ENCODE peak calls at places on chromosomes 4 and X, in nine cellular contexts. One of them, this sample, is unnamed.

GRCh38 chr4:181308476-181309170 is 934.6 kb upstream of the TENM3 start:
- DNase-seq in stomach: peak; percentile 26
- DNase-seq in suprapubic skin: no peak
- DNase-seq in lower leg skin: no peak
- DNase-seq in body of pancreas: no peak
- DNase-seq in right lobe of liver: no peak
- DNase-seq in HepG2: no peak
- DNase-seq in tibial nerve: no peak
- DNase-seq in sigmoid colon: no peak
- DNase-seq in this sample: no peak

GRCh38 chr4:60944070-60944469 is 256.1 kb upstream of the ADGRL3 start:
- DNase-seq in suprapubic skin: no peak
- DNase-seq in stomach: no peak
- DNase-seq in tibial nerve: no peak
- DNase-seq in lower leg skin: no peak
- DNase-seq in sigmoid colon: no peak
- DNase-seq in body of pancreas: no peak
- DNase-seq in right lobe of liver: no peak
- DNase-seq in HepG2: peak; percentile 24
- DNase-seq in this sample: no peak

GRCh38 chr4:32172086-32172485 is 1451.9 kb downstream of the PCDH7 start:
- DNase-seq in tibial nerve: no peak
- DNase-seq in suprapubic skin: no peak
- DNase-seq in stomach: no peak
- DNase-seq in HepG2: no peak
- DNase-seq in right lobe of liver: no peak
- DNase-seq in sigmoid colon: no peak
- DNase-seq in lower leg skin: no peak
- DNase-seq in body of pancreas: no peak
- DNase-seq in this sample: no peak

GRCh38 chr4:2977116-2978097 is 14.0 kb downstream of the GRK4 start:
- DNase-seq in body of pancreas: no peak
- DNase-seq in HepG2: peak; percentile 23
- DNase-seq in right lobe of liver: no peak
- DNase-seq in tibial nerve: no peak
- DNase-seq in sigmoid colon: no peak
- DNase-seq in suprapubic skin: no peak
- DNase-seq in stomach: no peak
- DNase-seq in lower leg skin: no peak
- DNase-seq in this sample: no peak

GRCh38 chr4:70838400-70838971 is 1.2 kb downstream of the GRSF1 start:
- DNase-seq in lower leg skin: no peak
- DNase-seq in suprapubic skin: no peak
- DNase-seq in sigmoid colon: no peak
- DNase-seq in body of pancreas: no peak
- DNase-seq in right lobe of liver: no peak
- DNase-seq in tibial nerve: no peak
- DNase-seq in stomach: no peak
- DNase-seq in HepG2: no peak
- DNase-seq in this sample: peak; percentile 40

GRCh38 chrX:137313627-137314026 is 252.3 kb upstream of the ZIC3 start:
- DNase-seq in lower leg skin: no peak
- DNase-seq in stomach: no peak
- DNase-seq in body of pancreas: no peak
- DNase-seq in suprapubic skin: no peak
- DNase-seq in tibial nerve: no peak
- DNase-seq in HepG2: no peak
- DNase-seq in sigmoid colon: no peak
- DNase-seq in right lobe of liver: no peak
- DNase-seq in this sample: no peak

GRCh38 chrX:35890699-35891098 is 28.8 kb upstream of the CFAP47 start:
- DNase-seq in suprapubic skin: no peak
- DNase-seq in lower leg skin: peak; percentile 13
- DNase-seq in stomach: peak; percentile 48
- DNase-seq in right lobe of liver: no peak
- DNase-seq in sigmoid colon: no peak
- DNase-seq in HepG2: peak; percentile 46
- DNase-seq in body of pancreas: peak; percentile 71
- DNase-seq in tibial nerve: no peak
- DNase-seq in this sample: peak; percentile 65

GRCh38 chr4:7192252-7193039 is at the start of gene SORCS2:
- DNase-seq in sigmoid colon: peak; percentile 83
- DNase-seq in suprapubic skin: no peak
- DNase-seq in stomach: peak; percentile 67
- DNase-seq in HepG2: peak; percentile 12
- DNase-seq in tibial nerve: peak; percentile 42
- DNase-seq in lower leg skin: no peak
- DNase-seq in body of pancreas: peak; percentile 61
- DNase-seq in right lobe of liver: peak; percentile 78
- DNase-seq in this sample: peak; percentile 39

GRCh38 chr4:146435962-146436361 is 85.8 kb downstream of the SLC10A7 start:
- DNase-seq in right lobe of liver: no peak
- DNase-seq in sigmoid colon: no peak
- DNase-seq in HepG2: no peak
- DNase-seq in tibial nerve: no peak
- DNase-seq in stomach: no peak
- DNase-seq in suprapubic skin: no peak
- DNase-seq in body of pancreas: no peak
- DNase-seq in lower leg skin: no peak
- DNase-seq in this sample: no peak

GRCh38 chrX:148661035-148661434 is 160.6 kb downstream of the AFF2 start:
- DNase-seq in body of pancreas: no peak
- DNase-seq in tibial nerve: no peak
- DNase-seq in sigmoid colon: no peak
- DNase-seq in suprapubic skin: no peak
- DNase-seq in stomach: no peak
- DNase-seq in right lobe of liver: no peak
- DNase-seq in HepG2: no peak
- DNase-seq in lower leg skin: no peak
- DNase-seq in this sample: peak; percentile 1

GRCh38 chr4:2059726-2060577 is 825 bp downstream of the NAT8L start:
- DNase-seq in suprapubic skin: no peak
- DNase-seq in lower leg skin: no peak
- DNase-seq in tibial nerve: no peak
- DNase-seq in body of pancreas: no peak
- DNase-seq in right lobe of liver: peak; percentile 18
- DNase-seq in sigmoid colon: no peak
- DNase-seq in HepG2: no peak
- DNase-seq in stomach: no peak
- DNase-seq in this sample: no peak

GRCh38 chrX:22629105-22629725 is 356.5 kb downstream of the CBLL2 start:
- DNase-seq in suprapubic skin: no peak
- DNase-seq in lower leg skin: no peak
- DNase-seq in HepG2: no peak
- DNase-seq in body of pancreas: no peak
- DNase-seq in right lobe of liver: no peak
- DNase-seq in stomach: no peak
- DNase-seq in tibial nerve: no peak
- DNase-seq in sigmoid colon: no peak
- DNase-seq in this sample: no peak

GRCh38 chrX:15761564-15762191 is 23.6 kb downstream of the CA5B start:
- DNase-seq in stomach: no peak
- DNase-seq in tibial nerve: no peak
- DNase-seq in HepG2: no peak
- DNase-seq in suprapubic skin: no peak
- DNase-seq in right lobe of liver: no peak
- DNase-seq in sigmoid colon: no peak
- DNase-seq in lower leg skin: no peak
- DNase-seq in body of pancreas: no peak
- DNase-seq in this sample: peak; percentile 13

GRCh38 chr4:7393491-7394183 is 41.1 kb downstream of the PSAPL1 start:
- DNase-seq in tibial nerve: no peak
- DNase-seq in lower leg skin: no peak
- DNase-seq in sigmoid colon: no peak
- DNase-seq in body of pancreas: peak; percentile 5
- DNase-seq in HepG2: no peak
- DNase-seq in suprapubic skin: no peak
- DNase-seq in right lobe of liver: no peak
- DNase-seq in stomach: no peak
- DNase-seq in this sample: no peak

GRCh38 chr4:81913427-81913878 is 441.7 kb upstream of the RASGEF1B start:
- DNase-seq in body of pancreas: peak; percentile 63
- DNase-seq in suprapubic skin: no peak
- DNase-seq in stomach: peak; percentile 45
- DNase-seq in HepG2: peak; percentile 48
- DNase-seq in sigmoid colon: no peak
- DNase-seq in right lobe of liver: no peak
- DNase-seq in tibial nerve: no peak
- DNase-seq in lower leg skin: peak; percentile 28
- DNase-seq in this sample: peak; percentile 74

GRCh38 chrX:96464880-96465558 is 219.6 kb upstream of the DIAPH2 start:
- DNase-seq in tibial nerve: no peak
- DNase-seq in suprapubic skin: no peak
- DNase-seq in stomach: no peak
- DNase-seq in right lobe of liver: no peak
- DNase-seq in lower leg skin: no peak
- DNase-seq in body of pancreas: no peak
- DNase-seq in sigmoid colon: no peak
- DNase-seq in HepG2: peak; percentile 0
- DNase-seq in this sample: no peak

GRCh38 chrX:47366051-47366722 is 4.2 kb upstream of the ZNF157 start:
- DNase-seq in stomach: peak; percentile 47
- DNase-seq in body of pancreas: peak; percentile 62
- DNase-seq in tibial nerve: no peak
- DNase-seq in HepG2: no peak
- DNase-seq in suprapubic skin: peak; percentile 68
- DNase-seq in lower leg skin: peak; percentile 18
- DNase-seq in sigmoid colon: peak; percentile 78
- DNase-seq in right lobe of liver: peak; percentile 19
- DNase-seq in this sample: peak; percentile 22

GRCh38 chr4:57916479-57916878 is 806.3 kb upstream of the IGFBP7 start:
- DNase-seq in HepG2: no peak
- DNase-seq in body of pancreas: no peak
- DNase-seq in stomach: no peak
- DNase-seq in tibial nerve: no peak
- DNase-seq in lower leg skin: no peak
- DNase-seq in suprapubic skin: no peak
- DNase-seq in right lobe of liver: no peak
- DNase-seq in sigmoid colon: no peak
- DNase-seq in this sample: no peak

GRCh38 chrX:103674531-103675454 is 11.7 kb downstream of the MORF4L2 start:
- DNase-seq in stomach: no peak
- DNase-seq in tibial nerve: no peak
- DNase-seq in HepG2: no peak
- DNase-seq in body of pancreas: no peak
- DNase-seq in lower leg skin: no peak
- DNase-seq in suprapubic skin: no peak
- DNase-seq in sigmoid colon: no peak
- DNase-seq in right lobe of liver: no peak
- DNase-seq in this sample: no peak

GRCh38 chr4:109648266-109648996 is 54.8 kb downstream of the CASP6 start:
- DNase-seq in right lobe of liver: no peak
- DNase-seq in body of pancreas: no peak
- DNase-seq in tibial nerve: no peak
- DNase-seq in HepG2: no peak
- DNase-seq in suprapubic skin: no peak
- DNase-seq in stomach: no peak
- DNase-seq in sigmoid colon: no peak
- DNase-seq in lower leg skin: no peak
- DNase-seq in this sample: no peak

GRCh38 chrX:153971632-153972367 is at the start of gene HCFC1:
- DNase-seq in sigmoid colon: peak; percentile 98
- DNase-seq in stomach: peak; percentile 93
- DNase-seq in right lobe of liver: peak; percentile 95
- DNase-seq in suprapubic skin: peak; percentile 97
- DNase-seq in lower leg skin: peak; percentile 89
- DNase-seq in tibial nerve: peak; percentile 79
- DNase-seq in HepG2: peak; percentile 75
- DNase-seq in body of pancreas: peak; percentile 94
- DNase-seq in this sample: peak; percentile 95
- TF ChIP-seq POLR2A in sigmoid colon: peak; percentile 7
- TF ChIP-seq POLR2A in stomach: no peak
- TF ChIP-seq POLR2A in right lobe of liver: peak; percentile 59
- TF ChIP-seq POLR2A in suprapubic skin: no peak
- TF ChIP-seq POLR2A in lower leg skin: no peak
- TF ChIP-seq POLR2A in tibial nerve: peak; percentile 20
- TF ChIP-seq POLR2A in HepG2: peak; percentile 77
- TF ChIP-seq POLR2A in body of pancreas: peak; percentile 79
- TF ChIP-seq POLR2A in this sample: peak; percentile 75

GRCh38 chr4:184263910-184264732 is 46.4 kb upstream of the ENPP6 start:
- DNase-seq in lower leg skin: peak; percentile 94
- DNase-seq in tibial nerve: peak; percentile 95
- DNase-seq in HepG2: peak; percentile 87
- DNase-seq in sigmoid colon: peak; percentile 96
- DNase-seq in suprapubic skin: peak; percentile 97
- DNase-seq in right lobe of liver: peak; percentile 92
- DNase-seq in body of pancreas: peak; percentile 93
- DNase-seq in stomach: peak; percentile 97
- DNase-seq in this sample: peak; percentile 96
- TF ChIP-seq POLR2A in lower leg skin: no peak
- TF ChIP-seq POLR2A in tibial nerve: no peak
- TF ChIP-seq POLR2A in HepG2: no peak
- TF ChIP-seq POLR2A in sigmoid colon: no peak
- TF ChIP-seq POLR2A in suprapubic skin: no peak
- TF ChIP-seq POLR2A in right lobe of liver: no peak
- TF ChIP-seq POLR2A in body of pancreas: no peak
- TF ChIP-seq POLR2A in stomach: no peak
- TF ChIP-seq POLR2A in this sample: no peak

DNA sequence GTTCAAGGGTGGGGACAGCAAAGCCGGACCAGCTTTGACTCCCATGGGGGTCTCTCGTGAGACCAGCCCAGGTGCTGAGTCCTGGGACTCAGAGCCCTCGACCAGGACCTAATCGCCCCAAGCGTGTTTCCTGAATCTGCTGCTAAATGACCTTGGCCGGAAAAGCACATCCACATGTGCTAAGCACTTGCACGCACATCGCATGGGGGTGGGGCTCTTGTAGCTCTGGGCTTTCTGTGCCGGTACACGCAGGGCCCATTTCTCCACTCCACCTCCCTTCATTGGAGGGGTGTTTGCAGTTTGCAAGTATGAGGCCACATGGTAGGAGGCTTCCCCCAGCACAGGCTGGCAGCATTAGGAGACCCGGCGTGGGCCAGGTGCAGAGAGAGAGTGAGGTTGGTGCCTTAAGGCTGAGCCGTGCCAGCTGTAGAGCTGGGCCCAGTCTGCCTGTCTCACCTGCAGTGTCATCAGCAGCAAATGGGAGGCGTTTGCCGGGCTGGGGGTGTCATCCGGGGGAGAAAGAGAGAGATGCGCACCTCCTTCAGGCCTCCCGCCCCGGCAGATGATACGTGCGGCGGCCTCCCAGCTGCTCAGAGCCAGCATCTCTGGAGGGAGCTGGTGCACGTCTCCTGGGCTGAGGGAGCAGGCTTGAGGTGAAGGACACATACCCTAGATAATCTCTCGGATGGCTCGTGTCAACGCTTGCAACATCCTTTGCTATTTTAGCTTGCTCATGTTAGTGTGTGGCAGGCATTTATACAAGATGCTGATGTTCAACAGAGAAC is 45.2 kb upstream of the CLCN4 start:
- DNase-seq in stomach: no peak
- DNase-seq in sigmoid colon: peak; percentile 75
- DNase-seq in lower leg skin: no peak
- DNase-seq in tibial nerve: no peak
- DNase-seq in right lobe of liver: no peak
- DNase-seq in body of pancreas: no peak
- DNase-seq in HepG2: peak; percentile 32
- DNase-seq in suprapubic skin: no peak
- DNase-seq in this sample: no peak
- TF ChIP-seq POLR2A in stomach: no peak
- TF ChIP-seq POLR2A in sigmoid colon: no peak
- TF ChIP-seq POLR2A in lower leg skin: no peak
- TF ChIP-seq POLR2A in tibial nerve: no peak
- TF ChIP-seq POLR2A in right lobe of liver: no peak
- TF ChIP-seq POLR2A in body of pancreas: no peak
- TF ChIP-seq POLR2A in HepG2: no peak
- TF ChIP-seq POLR2A in suprapubic skin: no peak
- TF ChIP-seq POLR2A in this sample: no peak

GRCh38 chrX:153971124-153971631 is 440 bp downstream of the HCFC1 start:
- DNase-seq in tibial nerve: peak; percentile 61
- DNase-seq in sigmoid colon: peak; percentile 96
- DNase-seq in HepG2: peak; percentile 65
- DNase-seq in lower leg skin: peak; percentile 85
- DNase-seq in body of pancreas: peak; percentile 92
- DNase-seq in stomach: peak; percentile 91
- DNase-seq in right lobe of liver: peak; percentile 96
- DNase-seq in suprapubic skin: peak; percentile 95
- DNase-seq in this sample: peak; percentile 86
- TF ChIP-seq POLR2A in tibial nerve: peak; percentile 62
- TF ChIP-seq POLR2A in sigmoid colon: peak; percentile 48
- TF ChIP-seq POLR2A in HepG2: no peak
- TF ChIP-seq POLR2A in lower leg skin: no peak
- TF ChIP-seq POLR2A in body of pancreas: peak; percentile 75
- TF ChIP-seq POLR2A in stomach: peak; percentile 41
- TF ChIP-seq POLR2A in right lobe of liver: peak; percentile 54
- TF ChIP-seq POLR2A in suprapubic skin: peak; percentile 52
- TF ChIP-seq POLR2A in this sample: no peak